ENCODE peak calls at places on chromosomes 6 and 20, in eight cellular contexts. One of them, this sample, is unnamed.

GRCh38 chr6:132932566-132932965 is 118.2 kb downstream of the RPS12 start:
- DNase-seq in IMR-90: no peak
- DNase-seq in cardiac muscle cell: no peak
- DNase-seq in Peyer's patch: no peak
- DNase-seq in tibial nerve: no peak
- DNase-seq in keratinocyte: no peak
- DNase-seq in HL-60: no peak
- DNase-seq in HCT116: no peak
- DNase-seq in this sample: no peak

GRCh38 chr6:36666726-36667591 is 11.6 kb upstream of the CDKN1A start:
- DNase-seq in tibial nerve: peak; percentile 78
- DNase-seq in cardiac muscle cell: peak; percentile 97
- DNase-seq in keratinocyte: peak; percentile 88
- DNase-seq in Peyer's patch: peak; percentile 49
- DNase-seq in IMR-90: peak; percentile 96
- DNase-seq in HL-60: peak; percentile 79
- DNase-seq in HCT116: peak; percentile 59
- DNase-seq in this sample: peak; percentile 57

GRCh38 chr6:136333824-136334464 is 44.3 kb upstream of the BCLAF1 start:
- DNase-seq in tibial nerve: no peak
- DNase-seq in HCT116: no peak
- DNase-seq in Peyer's patch: no peak
- DNase-seq in cardiac muscle cell: peak; percentile 49
- DNase-seq in HL-60: peak; percentile 6
- DNase-seq in keratinocyte: no peak
- DNase-seq in IMR-90: no peak
- DNase-seq in this sample: no peak

GRCh38 chr6:170281331-170282292 is 9.3 kb downstream of the DLL1 start:
- DNase-seq in cardiac muscle cell: no peak
- DNase-seq in tibial nerve: no peak
- DNase-seq in Peyer's patch: no peak
- DNase-seq in keratinocyte: no peak
- DNase-seq in HL-60: no peak
- DNase-seq in IMR-90: no peak
- DNase-seq in HCT116: no peak
- DNase-seq in this sample: no peak

GRCh38 chr6:31042801-31043200 is 32.5 kb downstream of the MUC22 start:
- DNase-seq in cardiac muscle cell: peak; percentile 70
- DNase-seq in Peyer's patch: peak; percentile 31
- DNase-seq in keratinocyte: no peak
- DNase-seq in HCT116: peak; percentile 74
- DNase-seq in HL-60: no peak
- DNase-seq in IMR-90: peak; percentile 50
- DNase-seq in tibial nerve: peak; percentile 62
- DNase-seq in this sample: no peak

GRCh38 chr6:32439708-32440214 is at the start of gene HLA-DRA:
- DNase-seq in cardiac muscle cell: peak; percentile 58
- DNase-seq in keratinocyte: no peak
- DNase-seq in Peyer's patch: peak; percentile 41
- DNase-seq in HL-60: no peak
- DNase-seq in HCT116: peak; percentile 72
- DNase-seq in IMR-90: peak; percentile 33
- DNase-seq in tibial nerve: peak; percentile 64
- DNase-seq in this sample: peak; percentile 6

GRCh38 chr6:139570166-139570565 is 195.7 kb upstream of the CITED2 start:
- DNase-seq in cardiac muscle cell: no peak
- DNase-seq in HL-60: no peak
- DNase-seq in keratinocyte: no peak
- DNase-seq in IMR-90: no peak
- DNase-seq in tibial nerve: no peak
- DNase-seq in Peyer's patch: no peak
- DNase-seq in HCT116: no peak
- DNase-seq in this sample: no peak

GRCh38 chr20:48782901-48783308 is 44.9 kb downstream of the PREX1 start:
- DNase-seq in tibial nerve: no peak
- DNase-seq in keratinocyte: no peak
- DNase-seq in cardiac muscle cell: no peak
- DNase-seq in HCT116: no peak
- DNase-seq in Peyer's patch: peak; percentile 57
- DNase-seq in HL-60: no peak
- DNase-seq in IMR-90: no peak
- DNase-seq in this sample: no peak

GRCh38 chr20:63628246-63628975 is 1.5 kb upstream of the GMEB2 start:
- DNase-seq in HL-60: peak; percentile 72
- DNase-seq in IMR-90: peak; percentile 62
- DNase-seq in tibial nerve: peak; percentile 49
- DNase-seq in Peyer's patch: peak; percentile 48
- DNase-seq in cardiac muscle cell: peak; percentile 83
- DNase-seq in HCT116: peak; percentile 75
- DNase-seq in keratinocyte: no peak
- DNase-seq in this sample: no peak

GRCh38 chr20:888057-888456 is 28.1 kb downstream of the ANGPT4 start:
- DNase-seq in IMR-90: no peak
- DNase-seq in HCT116: no peak
- DNase-seq in tibial nerve: no peak
- DNase-seq in cardiac muscle cell: no peak
- DNase-seq in Peyer's patch: no peak
- DNase-seq in HL-60: no peak
- DNase-seq in keratinocyte: no peak
- DNase-seq in this sample: no peak

GRCh38 chr6:110543106-110543505 is 66.7 kb upstream of the SLC22A16 start:
- DNase-seq in keratinocyte: no peak
- DNase-seq in tibial nerve: no peak
- DNase-seq in IMR-90: no peak
- DNase-seq in Peyer's patch: no peak
- DNase-seq in cardiac muscle cell: no peak
- DNase-seq in HL-60: no peak
- DNase-seq in HCT116: no peak
- DNase-seq in this sample: no peak

GRCh38 chr6:130937942-130938604 is 110.9 kb downstream of the SMLR1 start:
- DNase-seq in keratinocyte: no peak
- DNase-seq in HL-60: no peak
- DNase-seq in IMR-90: peak; percentile 67
- DNase-seq in HCT116: peak; percentile 36
- DNase-seq in tibial nerve: no peak
- DNase-seq in cardiac muscle cell: peak; percentile 60
- DNase-seq in Peyer's patch: no peak
- DNase-seq in this sample: no peak

GRCh38 chr20:49388790-49389189 is 93.7 kb downstream of the KCNB1 start:
- DNase-seq in tibial nerve: no peak
- DNase-seq in Peyer's patch: no peak
- DNase-seq in HCT116: no peak
- DNase-seq in cardiac muscle cell: no peak
- DNase-seq in IMR-90: no peak
- DNase-seq in HL-60: no peak
- DNase-seq in keratinocyte: no peak
- DNase-seq in this sample: no peak

DNA sequence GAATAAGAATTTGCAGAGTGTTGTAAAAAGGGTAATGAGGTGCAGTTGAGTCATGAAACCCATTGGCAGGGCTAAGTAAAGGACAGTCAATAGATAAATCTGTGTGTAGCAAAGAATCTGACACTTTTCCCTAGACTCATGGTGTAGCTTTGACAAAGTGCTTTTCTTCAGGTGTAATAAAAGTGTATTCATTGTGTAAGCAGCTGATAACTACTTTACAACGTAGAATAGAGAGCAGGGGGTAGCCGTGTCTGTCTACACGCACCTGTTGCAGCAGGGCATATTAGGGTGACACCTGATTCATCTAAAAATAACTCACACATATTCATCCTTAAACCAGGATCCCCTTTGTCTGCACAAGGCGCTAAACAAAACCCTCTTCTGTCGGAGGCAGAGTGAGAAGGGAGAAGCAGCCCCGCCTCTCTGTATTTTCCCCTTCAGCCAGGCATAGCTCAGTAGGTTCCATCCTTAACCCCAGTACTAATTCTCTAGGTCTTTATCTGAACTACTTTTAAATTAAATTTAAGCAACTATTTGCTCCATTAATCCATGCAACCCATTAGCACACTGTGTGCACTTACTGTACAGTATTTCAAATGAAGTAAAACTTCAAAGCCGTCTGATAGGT is 306.8 kb upstream of the SASH1 start:
- DNase-seq in tibial nerve: no peak
- DNase-seq in cardiac muscle cell: no peak
- DNase-seq in HCT116: no peak
- DNase-seq in IMR-90: no peak
- DNase-seq in keratinocyte: no peak
- DNase-seq in HL-60: no peak
- DNase-seq in Peyer's patch: no peak
- DNase-seq in this sample: no peak
- H3K4me3 ChIP-seq in tibial nerve: no peak overlapping the region
- H3K4me3 ChIP-seq in cardiac muscle cell: no peak overlapping the region
- H3K4me3 ChIP-seq in HCT116: no peak overlapping the region
- H3K4me3 ChIP-seq in IMR-90: no peak overlapping the region
- H3K4me3 ChIP-seq in keratinocyte: no peak overlapping the region
- H3K4me3 ChIP-seq in HL-60: no peak overlapping the region
- H3K4me3 ChIP-seq in Peyer's patch: no peak overlapping the region
- H3K4me3 ChIP-seq in this sample: no peak overlapping the region

GRCh38 chr6:111727798-111728197 is 122.1 kb upstream of the TRAF3IP2 start:
- DNase-seq in Peyer's patch: no peak
- DNase-seq in tibial nerve: no peak
- DNase-seq in IMR-90: peak; percentile 20
- DNase-seq in cardiac muscle cell: peak; percentile 69
- DNase-seq in HCT116: peak; percentile 16
- DNase-seq in HL-60: no peak
- DNase-seq in keratinocyte: no peak
- DNase-seq in this sample: no peak
- TF ChIP-seq CTCF in Peyer's patch: peak; percentile 12
- TF ChIP-seq CTCF in tibial nerve: no peak
- TF ChIP-seq CTCF in IMR-90: peak; percentile 22
- TF ChIP-seq CTCF in cardiac muscle cell: peak; percentile 44
- TF ChIP-seq CTCF in HCT116: peak; percentile 54
- TF ChIP-seq CTCF in HL-60: no peak
- TF ChIP-seq CTCF in keratinocyte: no peak
- TF ChIP-seq CTCF in this sample: no peak

GRCh38 chr6:37704066-37704465 is 6.4 kb upstream of the MDGA1 start:
- DNase-seq in cardiac muscle cell: no peak
- DNase-seq in tibial nerve: no peak
- DNase-seq in HL-60: no peak
- DNase-seq in HCT116: no peak
- DNase-seq in keratinocyte: no peak
- DNase-seq in Peyer's patch: no peak
- DNase-seq in IMR-90: no peak
- DNase-seq in this sample: no peak

GRCh38 chr6:37699138-37699766 is 1.6 kb upstream of the MDGA1 start:
- DNase-seq in HCT116: peak; percentile 48
- DNase-seq in Peyer's patch: peak; percentile 37
- DNase-seq in keratinocyte: no peak
- DNase-seq in IMR-90: no peak
- DNase-seq in HL-60: no peak
- DNase-seq in cardiac muscle cell: no peak
- DNase-seq in tibial nerve: no peak
- DNase-seq in this sample: no peak

GRCh38 chr6:37700266-37700973 is 2.7 kb upstream of the MDGA1 start:
- DNase-seq in cardiac muscle cell: no peak
- DNase-seq in tibial nerve: no peak
- DNase-seq in keratinocyte: no peak
- DNase-seq in IMR-90: no peak
- DNase-seq in Peyer's patch: no peak
- DNase-seq in HL-60: no peak
- DNase-seq in HCT116: no peak
- DNase-seq in this sample: no peak

GRCh38 chr6:37704923-37705238 is 7.2 kb upstream of the MDGA1 start:
- DNase-seq in HCT116: no peak
- DNase-seq in keratinocyte: no peak
- DNase-seq in cardiac muscle cell: no peak
- DNase-seq in IMR-90: no peak
- DNase-seq in Peyer's patch: no peak
- DNase-seq in tibial nerve: no peak
- DNase-seq in HL-60: no peak
- DNase-seq in this sample: no peak

GRCh38 chr6:37702314-37702713 is 4.6 kb upstream of the MDGA1 start:
- DNase-seq in tibial nerve: no peak
- DNase-seq in cardiac muscle cell: no peak
- DNase-seq in IMR-90: no peak
- DNase-seq in Peyer's patch: no peak
- DNase-seq in HL-60: no peak
- DNase-seq in HCT116: no peak
- DNase-seq in keratinocyte: no peak
- DNase-seq in this sample: no peak
- H3K27me3 ChIP-seq in tibial nerve: no peaks in the 10 kb centered on the region
- H3K27me3 ChIP-seq in cardiac muscle cell: peaks cover 40% of the 10 kb centered on the region
- H3K27me3 ChIP-seq in IMR-90: peaks cover 4% of the 10 kb centered on the region
- H3K27me3 ChIP-seq in Peyer's patch: no peaks in the 10 kb centered on the region
- H3K27me3 ChIP-seq in HL-60: peaks cover 37% of the 10 kb centered on the region
- H3K27me3 ChIP-seq in HCT116: no peaks in the 10 kb centered on the region
- H3K27me3 ChIP-seq in keratinocyte: peaks cover 25% of the 10 kb centered on the region
- H3K27me3 ChIP-seq in this sample: peaks cover 3% of the 10 kb centered on the region

GRCh38 chr6:699319-699718 is 6.4 kb upstream of the EXOC2 start:
- DNase-seq in tibial nerve: no peak
- DNase-seq in HCT116: no peak
- DNase-seq in Peyer's patch: no peak
- DNase-seq in IMR-90: peak; percentile 34
- DNase-seq in HL-60: no peak
- DNase-seq in keratinocyte: no peak
- DNase-seq in cardiac muscle cell: peak; percentile 32
- DNase-seq in this sample: no peak

GRCh38 chr6:700490-700889 is 7.6 kb upstream of the EXOC2 start:
- DNase-seq in HCT116: no peak
- DNase-seq in tibial nerve: no peak
- DNase-seq in IMR-90: no peak
- DNase-seq in keratinocyte: no peak
- DNase-seq in cardiac muscle cell: no peak
- DNase-seq in HL-60: no peak
- DNase-seq in Peyer's patch: no peak
- DNase-seq in this sample: no peak

GRCh38 chr6:703562-703961 is 10.6 kb upstream of the EXOC2 start:
- DNase-seq in Peyer's patch: no peak
- DNase-seq in IMR-90: no peak
- DNase-seq in cardiac muscle cell: no peak
- DNase-seq in HL-60: no peak
- DNase-seq in tibial nerve: no peak
- DNase-seq in keratinocyte: no peak
- DNase-seq in HCT116: no peak
- DNase-seq in this sample: no peak

GRCh38 chr6:701696-702479 is 8.9 kb upstream of the EXOC2 start:
- DNase-seq in HL-60: no peak
- DNase-seq in IMR-90: no peak
- DNase-seq in HCT116: no peak
- DNase-seq in Peyer's patch: no peak
- DNase-seq in cardiac muscle cell: no peak
- DNase-seq in tibial nerve: no peak
- DNase-seq in keratinocyte: no peak
- DNase-seq in this sample: no peak

DNA sequence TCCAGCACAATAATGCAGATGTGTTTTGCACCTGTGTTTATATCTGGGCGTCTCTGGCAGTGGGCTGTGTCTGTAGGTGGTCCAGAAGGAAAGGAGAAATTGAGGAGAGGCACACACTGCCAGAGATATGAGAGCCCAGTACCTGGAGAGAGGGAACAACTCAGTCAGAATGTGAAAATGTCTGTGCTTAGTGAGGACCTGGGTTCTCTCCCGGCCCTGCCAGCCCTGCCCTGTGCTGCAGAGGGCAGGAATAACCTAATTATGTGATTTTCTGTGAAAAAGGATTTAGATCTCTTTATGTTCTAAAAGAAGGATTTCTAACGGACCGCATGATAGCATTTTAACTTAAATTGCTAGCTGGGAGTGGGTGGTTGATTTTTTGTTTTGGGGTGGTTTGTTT is 8.3 kb upstream of the EXOC2 start:
- DNase-seq in IMR-90: no peak
- DNase-seq in HL-60: no peak
- DNase-seq in Peyer's patch: no peak
- DNase-seq in cardiac muscle cell: no peak
- DNase-seq in keratinocyte: no peak
- DNase-seq in HCT116: no peak
- DNase-seq in tibial nerve: no peak
- DNase-seq in this sample: no peak
- H3K4me3 ChIP-seq in IMR-90: no peak overlapping the region
- H3K4me3 ChIP-seq in HL-60: no peak overlapping the region
- H3K4me3 ChIP-seq in Peyer's patch: no peak overlapping the region
- H3K4me3 ChIP-seq in cardiac muscle cell: no peak overlapping the region
- H3K4me3 ChIP-seq in keratinocyte: no peak overlapping the region
- H3K4me3 ChIP-seq in HCT116: no peak overlapping the region
- H3K4me3 ChIP-seq in tibial nerve: no peak overlapping the region
- H3K4me3 ChIP-seq in this sample: no peak overlapping the region